ENCODE peak calls at places on chromosomes 2 and 18, in seven cellular contexts. C is upper lobe of right lung, Q is GM13976, A is neural crest cell, M is PC-9, N is tibial nerve, P is heart left ventricle. I is an unnamed sample.

GRCh38 chr2:10091182-10091932 is 11.1 kb upstream of the CYS1 start:
- DNase-seq in C (peak; percentile 69), A (no peak), P (peak; percentile 67), N (no peak), M (no peak), Q (no peak), I (no peak)

GRCh38 chr2:201665420-201666158 is 22.3 kb upstream of the TMEM237 start:
- DNase-seq in M (no peak), N (no peak), Q (no peak), C (no peak), A (no peak), P (no peak), I (no peak)

GRCh38 chr2:148876589-148877402 is 1.8 kb downstream of the KIF5C start:
- DNase-seq in P (peak; percentile 60), A (peak; percentile 61), C (no peak), Q (peak; percentile 72), N (no peak), M (no peak), I (peak; percentile 42)

GRCh38 chr2:15938803-15939555 is 1.4 kb upstream of the MYCN start:
- DNase-seq in P (no peak), Q (no peak), M (no peak), A (no peak), N (no peak), C (no peak), I (no peak)

GRCh38 chr2:38394903-38395341 is 17.8 kb upstream of the ATL2 start:
- DNase-seq in P (no peak), N (no peak), M (peak; percentile 96), C (no peak), A (no peak), Q (no peak), I (no peak)

GRCh38 chr2:191740776-191741175 is 62.8 kb downstream of the NABP1 start:
- DNase-seq in P (no peak), C (no peak), Q (no peak), M (no peak), N (no peak), A (no peak), I (no peak)

GRCh38 chr2:70999362-70999761 is 4.7 kb upstream of the TEX261 start:
- DNase-seq in Q (no peak), N (no peak), M (no peak), C (peak; percentile 16), A (no peak), P (no peak), I (no peak)

GRCh38 chr2:24859968-24860600 is 60.0 kb downstream of the ADCY3 start:
- DNase-seq in C (no peak), A (no peak), Q (no peak), P (no peak), M (no peak), N (no peak), I (no peak)

GRCh38 chr2:41948397-41948763 is 99.4 kb upstream of the PKDCC start:
- DNase-seq in P (no peak), M (no peak), A (no peak), C (no peak), Q (no peak), N (no peak), I (peak; percentile 58)

GRCh38 chr2:26412091-26412673 is 10.5 kb downstream of the DRC1 start:
- DNase-seq in P (no peak), M (no peak), C (no peak), A (no peak), Q (no peak), N (no peak), I (no peak)

GRCh38 chr18:24633121-24633520 is 172.7 kb downstream of the HRH4 start:
- DNase-seq in N (no peak), P (no peak), A (no peak), C (no peak), Q (no peak), M (no peak), I (no peak)

GRCh38 chr2:110114007-110114591 is 1.5 kb downstream of the MALL start:
- DNase-seq in Q (no peak), M (peak; percentile 83), A (no peak), P (peak; percentile 65), C (peak; percentile 81), N (no peak), I (no peak)

GRCh38 chr2:215280326-215280725 is 31.5 kb upstream of the ATIC start:
- DNase-seq in M (no peak), N (no peak), A (no peak), C (no peak), Q (no peak), P (no peak), I (no peak)

GRCh38 chr2:76867854-76868253 is 654.3 kb downstream of the LRRTM4 start:
- DNase-seq in N (no peak), Q (no peak), P (no peak), A (no peak), C (no peak), M (no peak), I (no peak)

GRCh38 chr18:42112657-42113420 is 157.8 kb downstream of the PIK3C3 start:
- DNase-seq in C (no peak), Q (no peak), M (no peak), P (no peak), N (peak; percentile 11), A (no peak), I (no peak)

GRCh38 chr2:134289225-134289624 is 35.4 kb downstream of the MGAT5 start:
- DNase-seq in P (no peak), A (no peak), C (no peak), N (no peak), Q (no peak), M (no peak), I (no peak)

GRCh38 chr2:152062130-152063091 is 36.4 kb downstream of the CACNB4 start:
- DNase-seq in A (no peak), M (no peak), C (no peak), Q (peak; percentile 38), N (peak; percentile 34), P (no peak), I (no peak)

GRCh38 chr2:25109822-25110221 is 58.6 kb downstream of the POMC start:
- DNase-seq in M (no peak), P (no peak), C (no peak), Q (no peak), A (no peak), N (no peak), I (no peak)

GRCh38 chr2:240388471-240389301 is 46.8 kb upstream of the GPC1 start:
- DNase-seq in C (no peak), N (no peak), Q (no peak), P (peak; percentile 52), M (no peak), A (no peak), I (no peak)

GRCh38 chr2:16104345-16105177 is 164.2 kb downstream of the MYCN start:
- DNase-seq in Q (no peak), M (no peak), A (no peak), P (no peak), N (no peak), C (no peak), I (no peak)

GRCh38 chr2:17231425-17231965 is 286.7 kb downstream of the RAD51AP2 start:
- DNase-seq in P (no peak), Q (no peak), M (no peak), N (no peak), A (no peak), C (no peak), I (no peak)

GRCh38 chr2:237434916-237435315 is 21.0 kb upstream of the COL6A3 start:
- DNase-seq in M (no peak), N (no peak), Q (peak; percentile 52), A (no peak), P (no peak), C (no peak), I (no peak)

DNA sequence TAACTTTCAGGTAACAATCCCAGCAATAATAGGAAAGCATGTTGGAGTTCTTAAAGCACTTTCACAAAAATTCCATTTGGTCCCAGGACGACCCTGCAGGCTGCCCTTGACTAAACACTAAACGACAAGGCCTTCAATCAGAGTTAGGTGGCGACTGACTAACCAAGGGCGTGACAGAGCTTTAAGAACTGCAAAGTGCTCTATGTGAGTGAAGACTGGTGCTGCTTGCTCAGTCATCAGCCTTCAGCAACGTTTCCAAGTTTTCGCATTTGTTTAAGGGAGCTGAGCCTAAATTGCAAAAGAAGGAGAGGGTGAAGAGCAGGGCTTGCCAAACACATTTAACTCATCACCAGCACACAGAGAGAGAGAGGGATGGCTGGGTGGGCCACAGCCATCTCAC is 204.7 kb upstream of the PID1 start:
- DNase-seq in Q (no peak), N (no peak), C (no peak), A (no peak), M (no peak), P (no peak), I (no peak)
- TF ChIP-seq CTCF in Q (no peak), N (no peak), C (no peak), A (no peak), M (no peak), P (no peak), I (no peak)

GRCh38 chr2:153622285-153622684 is 143.7 kb upstream of the RPRM start:
- DNase-seq in N (no peak), A (no peak), C (no peak), M (no peak), Q (no peak), P (no peak), I (no peak)
- TF ChIP-seq CTCF in N (no peak), A (peak; percentile 59), C (no peak), M (peak; percentile 46), Q (no peak), P (no peak), I (peak; percentile 33)

GRCh38 chr2:64522843-64523428 is 1.2 kb upstream of the AFTPH start:
- DNase-seq in P (no peak), C (no peak), Q (peak; percentile 57), N (peak; percentile 91), A (peak; percentile 57), M (peak; percentile 79), I (no peak)

GRCh38 chr2:64523667-64524603 is at the start of gene AFTPH:
- DNase-seq in C (peak; percentile 100), P (peak; percentile 99), A (peak; percentile 96), Q (peak; percentile 98), M (peak; percentile 98), N (peak; percentile 92), I (peak; percentile 82)

GRCh38 chr2:64526034-64526433 is 1.9 kb downstream of the AFTPH start:
- DNase-seq in N (no peak), M (no peak), Q (no peak), P (no peak), C (no peak), A (no peak), I (no peak)

GRCh38 chr2:64525323-64525625 is 1.1 kb downstream of the AFTPH start:
- DNase-seq in Q (peak; percentile 46), A (no peak), M (no peak), N (no peak), C (no peak), P (no peak), I (no peak)

GRCh38 chr2:64524604-64525322 is 635 bp downstream of the AFTPH start:
- DNase-seq in M (no peak), A (peak; percentile 34), Q (peak; percentile 29), N (no peak), C (no peak), P (peak; percentile 64), I (no peak)
- TF ChIP-seq CTCF in M (no peak), A (no peak), Q (no peak), N (no peak), C (no peak), P (no peak), I (no peak)

DNA sequence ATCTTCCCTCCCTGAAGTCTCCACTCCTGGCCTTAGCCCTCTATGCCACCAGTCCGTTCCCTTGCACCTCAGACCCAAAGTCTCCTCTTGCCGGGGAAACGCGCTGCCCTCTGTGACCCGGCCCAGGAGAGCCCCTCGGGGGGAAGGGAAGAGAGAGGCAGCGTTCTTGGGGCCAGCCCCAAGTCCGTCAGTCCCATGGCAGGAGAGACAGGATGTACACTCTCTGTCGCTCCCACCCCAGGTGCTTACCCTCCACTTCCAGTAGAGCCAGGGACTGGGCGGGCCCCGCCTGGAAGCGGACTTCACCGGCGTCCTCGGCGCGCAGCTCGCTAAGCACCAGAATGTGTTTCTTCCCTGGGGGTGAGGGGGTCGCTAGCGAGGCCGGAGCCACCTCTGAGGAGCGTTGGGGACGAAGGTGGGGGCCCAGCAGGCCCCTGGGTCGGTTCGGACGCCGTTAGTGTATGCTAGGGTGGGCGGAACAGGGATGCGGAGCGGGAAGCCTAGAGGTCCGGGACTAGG is 8.1 kb downstream of the TMEM198 start:
- DNase-seq in N (no peak), Q (no peak), C (no peak), A (no peak), P (no peak), M (no peak), I (no peak)
- TF ChIP-seq CTCF in N (no peak), Q (no peak), C (no peak), A (no peak), P (no peak), M (no peak), I (no peak)